ENCODE peak calls at places on chromosomes 5 and 9, in nine cellular contexts. L, V, I, T, Z, Y, U, O and A are unnamed samples.

GRCh38 chr5:146788918-146789317 is 89.6 kb downstream of the PPP2R2B start:
- DNase-seq in L (no peak), V (no peak), I (no peak), T (no peak), Z (no peak), Y (no peak), U (no peak), O (no peak), A (no peak)

GRCh38 chr5:173001229-173001841 is 17.8 kb downstream of the ATP6V0E1 start:
- DNase-seq in L (no peak), V (peak), I (no peak), T (no peak), Z (no peak), Y (no peak), U (no peak), O (no peak), A (no peak)

GRCh38 chr5:133032852-133033742 is 6.7 kb upstream of the ZCCHC10 start:
- DNase-seq in L (no peak), V (no peak), I (no peak), T (no peak), Z (no peak), Y (no peak), U (no peak), O (peak), A (no peak)

GRCh38 chr9:136311433-136312375 is 7.8 kb upstream of the CCDC187 start:
- DNase-seq in L (no peak), V (no peak), I (no peak), T (no peak), Z (no peak), Y (no peak), U (no peak), O (peak), A (no peak)

GRCh38 chr9:4344946-4345345 is 45.1 kb upstream of the GLIS3 start:
- DNase-seq in L (no peak), V (no peak), I (no peak), T (no peak), Z (no peak), Y (no peak), U (no peak), O (no peak), A (peak)

GRCh38 chr9:88923653-88924284 is 67.5 kb upstream of the S1PR3 start:
- DNase-seq in L (no peak), V (peak), I (no peak), T (no peak), Z (peak), Y (no peak), U (no peak), O (no peak), A (no peak)

GRCh38 chr5:31036407-31036806 is 157.1 kb upstream of the CDH6 start:
- DNase-seq in L (peak), V (no peak), I (no peak), T (peak), Z (no peak), Y (no peak), U (no peak), O (no peak), A (no peak)

GRCh38 chr5:83000448-83000847 is 76.7 kb downstream of the TMEM167A start:
- DNase-seq in L (peak), V (no peak), I (no peak), T (no peak), Z (no peak), Y (no peak), U (no peak), O (no peak), A (no peak)

GRCh38 chr5:100119903-100120302 is 415.3 kb upstream of the FAM174A start:
- DNase-seq in L (no peak), V (no peak), I (no peak), T (no peak), Z (no peak), Y (no peak), U (no peak), O (no peak), A (no peak)

GRCh38 chr5:107809201-107810034 is 138.7 kb upstream of the EFNA5 start:
- DNase-seq in L (peak), V (no peak), I (no peak), T (no peak), Z (no peak), Y (no peak), U (no peak), O (no peak), A (no peak)

GRCh38 chr9:737400-738120 is 103.9 kb upstream of the DMRT1 start:
- DNase-seq in L (no peak), V (no peak), I (no peak), T (no peak), Z (no peak), Y (no peak), U (no peak), O (no peak), A (no peak)

GRCh38 chr9:71326360-71326759 is 204.9 kb upstream of the TRPM3 start:
- DNase-seq in L (no peak), V (no peak), I (no peak), T (no peak), Z (no peak), Y (no peak), U (no peak), O (no peak), A (no peak)

GRCh38 chr9:89439571-89439970 is 58.3 kb downstream of the SEMA4D start:
- DNase-seq in L (no peak), V (no peak), I (no peak), T (no peak), Z (no peak), Y (no peak), U (no peak), O (no peak), A (no peak)

GRCh38 chr9:90870646-90871326 is 69.2 kb downstream of the SYK start:
- DNase-seq in L (peak), V (peak), I (no peak), T (peak), Z (no peak), Y (no peak), U (peak), O (peak), A (peak)

GRCh38 chr5:170132642-170133448 is 27.1 kb downstream of the FOXI1 start:
- DNase-seq in L (peak), V (no peak), I (no peak), T (peak), Z (no peak), Y (no peak), U (peak), O (no peak), A (no peak)

GRCh38 chr5:138470322-138471285 is 5.3 kb downstream of the EGR1 start:
- DNase-seq in L (peak), V (no peak), I (no peak), T (no peak), Z (no peak), Y (no peak), U (no peak), O (no peak), A (peak)

GRCh38 chr5:80245986-80246781 is 9.7 kb downstream of the SERINC5 start:
- DNase-seq in L (peak), V (no peak), I (no peak), T (peak), Z (no peak), Y (no peak), U (no peak), O (peak), A (no peak)

GRCh38 chr5:38553001-38553521 is 3.4 kb downstream of the LIFR start:
- DNase-seq in L (no peak), V (no peak), I (no peak), T (no peak), Z (no peak), Y (no peak), U (no peak), O (no peak), A (no peak)

GRCh38 chr5:32279223-32279622 is 33.5 kb downstream of the MTMR12 start:
- DNase-seq in L (no peak), V (peak), I (no peak), T (no peak), Z (no peak), Y (no peak), U (no peak), O (no peak), A (no peak)

GRCh38 chr9:137276757-137277328 is 683 bp upstream of the TOR4A start:
- DNase-seq in L (peak), V (peak), I (no peak), T (peak), Z (peak), Y (no peak), U (no peak), O (peak), A (no peak)

GRCh38 chr5:72013741-72014703 is 93.3 kb upstream of the MAP1B start:
- DNase-seq in L (peak), V (peak), I (no peak), T (peak), Z (no peak), Y (no peak), U (no peak), O (no peak), A (no peak)

GRCh38 chr5:95446009-95446408 is 54.8 kb downstream of the FAM81B start:
- DNase-seq in L (peak), V (no peak), I (peak), T (peak), Z (no peak), Y (no peak), U (peak), O (no peak), A (peak)

GRCh38 chr9:131701789-131702337 is 38.0 kb downstream of the RAPGEF1 start:
- DNase-seq in L (no peak), V (no peak), I (peak), T (no peak), Z (no peak), Y (no peak), U (no peak), O (no peak), A (no peak)

GRCh38 chr5:21919417-21920022 is 933.6 kb downstream of the CDH12 start:
- DNase-seq in L (peak), V (peak), I (no peak), T (peak), Z (no peak), Y (no peak), U (no peak), O (peak), A (no peak)

GRCh38 chr5:6383376-6383775 is 5.0 kb upstream of the MED10 start:
- DNase-seq in L (no peak), V (peak), I (no peak), T (no peak), Z (no peak), Y (no peak), U (no peak), O (peak), A (no peak)

GRCh38 chr5:36363101-36363500 is 61.4 kb upstream of the RANBP3L start:
- DNase-seq in L (peak), V (no peak), I (peak), T (peak), Z (no peak), Y (no peak), U (no peak), O (no peak), A (no peak)

GRCh38 chr5:123511290-123511647 is 708 bp upstream of the CSNK1G3 start:
- DNase-seq in L (peak), V (no peak), I (no peak), T (peak), Z (no peak), Y (no peak), U (no peak), O (peak), A (peak)

GRCh38 chr9:116639251-116639741 is 47.8 kb upstream of the TRIM32 start:
- DNase-seq in L (peak), V (no peak), I (no peak), T (peak), Z (no peak), Y (no peak), U (peak), O (no peak), A (no peak)

GRCh38 chr5:142866563-142867275 is 96.5 kb downstream of the ARHGAP26 start:
- DNase-seq in L (peak), V (peak), I (no peak), T (peak), Z (no peak), Y (no peak), U (no peak), O (peak), A (peak)

GRCh38 chr5:174355995-174356394 is 310.5 kb downstream of the NSG2 start:
- DNase-seq in L (no peak), V (no peak), I (no peak), T (no peak), Z (no peak), Y (no peak), U (no peak), O (no peak), A (no peak)

GRCh38 chr9:134407123-134407779 is 81.0 kb downstream of the RXRA start:
- DNase-seq in L (peak), V (peak), I (peak), T (peak), Z (peak), Y (peak), U (peak), O (no peak), A (no peak)
- H3K4me3 ChIP-seq in L (peak), V (peak), I (peak), T (peak), Z (peak), Y (peak), U (peak), O (no peak), A (no peak)

GRCh38 chr5:119583684-119584083 is 45.7 kb upstream of the FAM170A start:
- DNase-seq in L (no peak), V (no peak), I (peak), T (peak), Z (no peak), Y (no peak), U (no peak), O (no peak), A (no peak)

GRCh38 chr5:119582987-119583386 is 46.4 kb upstream of the FAM170A start:
- DNase-seq in L (no peak), V (no peak), I (no peak), T (no peak), Z (no peak), Y (no peak), U (no peak), O (no peak), A (no peak)

DNA sequence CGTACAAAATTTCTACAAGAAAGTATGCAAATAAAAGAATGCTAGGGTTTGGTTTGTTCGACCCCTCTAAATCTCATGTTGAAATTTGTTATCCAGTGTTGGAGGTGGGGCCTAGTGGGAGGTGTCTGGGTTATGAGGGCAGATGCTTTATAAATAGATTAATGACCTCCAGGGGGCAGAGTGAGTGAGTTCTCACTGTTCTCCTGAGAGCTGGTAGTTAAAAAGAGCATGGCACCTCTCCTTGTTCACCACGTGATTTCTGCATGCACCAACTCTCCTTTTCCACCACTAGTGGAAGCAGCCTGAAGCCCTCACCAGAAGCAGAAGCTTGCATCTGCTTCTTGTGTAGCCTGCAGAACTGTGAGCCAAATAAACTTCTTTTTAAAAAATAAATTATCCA is 50.4 kb upstream of the FAM170A start:
- DNase-seq in L (peak), V (no peak), I (no peak), T (peak), Z (no peak), Y (no peak), U (no peak), O (peak), A (peak)
- TF ChIP-seq CTCF in L (peak), V (no peak), I (no peak), T (no peak), Z (no peak), Y (no peak), U (peak), O (peak), A (peak)

GRCh38 chr9:128555180-128555721 is 2.9 kb downstream of the SPTAN1 start:
- DNase-seq in L (peak), V (peak), I (no peak), T (peak), Z (no peak), Y (no peak), U (no peak), O (peak), A (peak)
- H3K4me3 ChIP-seq in L (peak), V (peak), I (peak), T (peak), Z (peak), Y (peak), U (peak), O (peak), A (peak)

GRCh38 chr5:177520906-177521513 is 4.2 kb upstream of the DDX41 start:
- DNase-seq in L (no peak), V (no peak), I (no peak), T (no peak), Z (no peak), Y (no peak), U (no peak), O (no peak), A (no peak)
- TF ChIP-seq CTCF in L (no peak), V (no peak), I (no peak), T (peak), Z (no peak), Y (no peak), U (no peak), O (peak), A (peak)

GRCh38 chr5:61623401-61624069 is 291.5 kb downstream of the ZSWIM6 start:
- DNase-seq in L (no peak), V (no peak), I (no peak), T (no peak), Z (no peak), Y (no peak), U (no peak), O (peak), A (peak)

GRCh38 chr5:61625682-61626620 is 293.9 kb downstream of the ZSWIM6 start:
- DNase-seq in L (peak), V (peak), I (no peak), T (peak), Z (peak), Y (no peak), U (no peak), O (no peak), A (no peak)

GRCh38 chr5:61624553-61624952 is 292.5 kb downstream of the ZSWIM6 start:
- DNase-seq in L (no peak), V (no peak), I (no peak), T (no peak), Z (no peak), Y (no peak), U (no peak), O (no peak), A (no peak)

GRCh38 chr5:61626639-61627282 is 294.7 kb downstream of the ZSWIM6 start:
- DNase-seq in L (no peak), V (no peak), I (no peak), T (no peak), Z (no peak), Y (no peak), U (no peak), O (no peak), A (no peak)

DNA sequence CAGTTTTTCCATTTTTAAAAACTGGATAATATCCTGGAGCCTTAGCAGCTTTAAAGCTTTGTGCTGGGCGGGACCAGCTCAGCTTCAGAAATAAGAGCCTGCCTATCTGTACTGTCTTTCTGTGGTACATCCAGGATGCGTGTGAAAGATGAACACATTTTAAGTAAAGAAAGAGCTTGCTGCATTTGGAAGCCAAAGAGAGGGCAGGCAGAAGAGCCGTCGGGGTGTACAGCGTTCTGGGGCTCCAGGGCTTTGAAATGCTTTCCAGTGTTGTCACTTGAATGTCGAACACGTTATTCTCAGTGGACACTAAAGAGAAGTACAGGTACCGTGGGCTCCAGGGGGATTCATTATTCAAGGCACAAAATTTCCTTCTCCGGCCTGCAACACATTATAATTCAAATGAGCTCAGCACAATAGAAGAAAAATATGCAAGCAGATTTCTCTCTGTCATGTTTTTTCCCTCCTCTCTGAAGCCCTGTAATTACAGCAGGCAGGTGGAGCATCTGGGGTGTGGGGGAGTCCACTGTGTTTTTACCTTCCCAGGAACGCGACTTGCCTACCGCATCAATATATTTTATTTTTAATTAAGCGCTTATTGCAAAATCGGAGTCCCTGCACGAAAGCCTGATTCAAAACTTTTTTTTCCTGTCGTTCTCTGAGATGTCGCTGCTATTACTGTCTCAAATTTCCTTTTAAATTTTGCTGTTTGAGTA is 293.1 kb downstream of the ZSWIM6 start:
- DNase-seq in L (no peak), V (no peak), I (no peak), T (no peak), Z (no peak), Y (no peak), U (no peak), O (no peak), A (no peak)
- H3K4me3 ChIP-seq in L (peak), V (peak), I (peak), T (peak), Z (peak), Y (peak), U (peak), O (no peak), A (no peak)

GRCh38 chr5:67166886-67167285 is 29.7 kb downstream of the CD180 start:
- DNase-seq in L (no peak), V (no peak), I (no peak), T (no peak), Z (no peak), Y (no peak), U (no peak), O (no peak), A (no peak)

GRCh38 chr5:67164856-67165523 is 31.6 kb downstream of the CD180 start:
- DNase-seq in L (no peak), V (no peak), I (no peak), T (no peak), Z (no peak), Y (no peak), U (no peak), O (no peak), A (no peak)

GRCh38 chr5:67163863-67164595 is 32.6 kb downstream of the CD180 start:
- DNase-seq in L (no peak), V (no peak), I (no peak), T (no peak), Z (no peak), Y (no peak), U (no peak), O (no peak), A (no peak)

GRCh38 chr5:67165524-67166459 is 30.8 kb downstream of the CD180 start:
- DNase-seq in L (peak), V (peak), I (no peak), T (peak), Z (peak), Y (peak), U (no peak), O (no peak), A (no peak)

GRCh38 chr5:67166460-67166871 is 30.1 kb downstream of the CD180 start:
- DNase-seq in L (no peak), V (peak), I (no peak), T (no peak), Z (peak), Y (no peak), U (no peak), O (no peak), A (no peak)
- TF ChIP-seq CTCF in L (no peak), V (no peak), I (no peak), T (no peak), Z (no peak), Y (no peak), U (no peak), O (no peak), A (no peak)

DNA sequence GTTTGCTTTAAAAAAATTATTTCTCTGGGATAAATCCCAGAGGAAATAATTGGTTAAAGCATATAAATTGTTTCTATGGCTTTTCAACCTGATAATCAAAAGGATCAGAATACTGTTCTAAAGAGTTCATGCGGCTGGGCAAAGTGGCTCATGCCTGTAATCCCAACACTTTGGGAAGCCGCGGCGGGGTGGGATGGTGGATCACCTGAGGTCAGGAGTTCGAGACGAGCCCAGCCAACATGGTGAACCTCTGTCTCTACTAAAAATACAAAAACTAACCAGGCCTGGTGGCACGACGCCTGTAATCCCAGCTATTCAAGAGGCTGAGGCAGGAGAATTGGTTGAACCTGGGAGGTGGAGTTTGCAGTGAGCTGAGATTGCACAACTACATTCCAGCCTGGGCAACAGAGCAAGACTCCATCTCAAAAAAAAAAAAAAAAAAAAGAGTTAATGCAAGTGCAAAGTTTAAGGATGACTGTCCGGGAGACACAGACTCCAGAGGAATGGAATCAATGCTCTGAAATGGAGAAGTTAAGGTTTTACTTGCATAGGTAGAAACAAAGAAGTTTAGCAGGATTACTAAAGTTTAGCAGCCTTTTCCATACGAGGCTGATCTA is 16.6 kb upstream of the GRHPR start:
- DNase-seq in L (no peak), V (no peak), I (no peak), T (peak), Z (no peak), Y (no peak), U (no peak), O (no peak), A (no peak)
- H3K4me3 ChIP-seq in L (no peak), V (no peak), I (no peak), T (no peak), Z (no peak), Y (no peak), U (no peak), O (no peak), A (no peak)